ENCODE peak calls at places on chromosome 22, in six cellular contexts. X is transverse colon; O is activated naive CD4-positive, alpha-beta T cell treated with Interleukin-2 at 50 U/mL for 16 hours; G is CD4-positive, alpha-beta T cell; K is lower leg skin; M is naive thymus-derived CD8-positive, alpha-beta T cell. F is an unnamed sample.

GRCh38 chr22:33918676-33919590 is 1.3 kb downstream of the LARGE1 start:
- DNase-seq in X (no peak), O (no peak), G (no peak), K (peak), M (no peak), F (no peak)

GRCh38 chr22:47053865-47054185 is 291.4 kb downstream of the TBC1D22A start:
- DNase-seq in X (no peak), O (no peak), G (no peak), K (no peak), M (no peak), F (no peak)

GRCh38 chr22:17077255-17077654 is 7.5 kb upstream of the IL17RA start:
- DNase-seq in X (no peak), O (no peak), G (no peak), K (no peak), M (no peak), F (peak)

GRCh38 chr22:39598017-39598965 is 27.7 kb downstream of the CACNA1I start:
- DNase-seq in X (peak), O (peak), G (peak), K (peak), M (peak), F (no peak)

GRCh38 chr22:39545310-39546063 is 12.9 kb upstream of the RPS19BP1 start:
- DNase-seq in X (peak), O (peak), G (peak), K (no peak), M (peak), F (no peak)

GRCh38 chr22:22462813-22463567 is 45.6 kb downstream of the ZNF280B start:
- DNase-seq in X (no peak), O (no peak), G (no peak), K (no peak), M (no peak), F (no peak)

GRCh38 chr22:19621372-19622060 is 92.8 kb upstream of the SEPTIN5 start:
- DNase-seq in X (no peak), O (no peak), G (no peak), K (no peak), M (no peak), F (no peak)

GRCh38 chr22:22914726-22915669 is 27.4 kb downstream of the IGLL5 start:
- DNase-seq in X (no peak), O (no peak), G (no peak), K (no peak), M (no peak), F (no peak)

GRCh38 chr22:23243006-23243573 is 62.8 kb downstream of the BCR start:
- DNase-seq in X (no peak), O (peak), G (peak), K (no peak), M (peak), F (no peak)

GRCh38 chr22:47073101-47073500 is 310.7 kb downstream of the TBC1D22A start:
- DNase-seq in X (no peak), O (no peak), G (no peak), K (no peak), M (no peak), F (no peak)

GRCh38 chr22:19203839-19204238 is 25.3 kb upstream of the SLC25A1 start:
- DNase-seq in X (no peak), O (no peak), G (no peak), K (no peak), M (no peak), F (no peak)